ENCODE peak calls at places on chromosomes 6 and 20, in ten cellular contexts. A, L, Z, C, S, Q, H, E, F and I are unnamed samples.

GRCh38 chr6:14211596-14211961 is 94.0 kb downstream of the CD83 start:
- DNase-seq in A (peak; percentile 89), L (no peak), Z (peak; percentile 59), C (no peak), S (peak; percentile 90), Q (peak; percentile 62), H (no peak), E (peak; percentile 25), F (peak; percentile 65), I (peak; percentile 8)

GRCh38 chr20:43914697-43915208 is at the start of gene TOX2:
- DNase-seq in A (no peak), L (peak; percentile 14), Z (peak; percentile 40), C (peak; percentile 21), S (no peak), Q (peak; percentile 55), H (no peak), E (peak; percentile 60), F (peak; percentile 65), I (peak; percentile 61)

GRCh38 chr6:85493389-85493788 is 43.5 kb downstream of the NT5E start:
- DNase-seq in A (no peak), L (no peak), Z (no peak), C (no peak), S (no peak), Q (no peak), H (no peak), E (no peak), F (no peak), I (no peak)

GRCh38 chr6:75205776-75206334 is at the start of gene COL12A1:
- DNase-seq in A (peak; percentile 98), L (no peak), Z (peak; percentile 90), C (peak; percentile 72), S (peak; percentile 80), Q (peak; percentile 98), H (no peak), E (no peak), F (peak; percentile 96), I (no peak)

GRCh38 chr20:8721098-8721497 is 347.8 kb upstream of the PLCB4 start:
- DNase-seq in A (no peak), L (no peak), Z (no peak), C (peak; percentile 64), S (peak; percentile 84), Q (peak; percentile 62), H (peak; percentile 7), E (no peak), F (no peak), I (no peak)

GRCh38 chr6:34792605-34793500 is 970 bp downstream of the BLTP3A start:
- DNase-seq in A (no peak), L (no peak), Z (peak; percentile 65), C (peak; percentile 23), S (peak; percentile 76), Q (peak; percentile 80), H (no peak), E (peak; percentile 6), F (peak; percentile 54), I (no peak)

GRCh38 chr6:37141291-37142046 is 28.5 kb upstream of the PIM1 start:
- DNase-seq in A (no peak), L (no peak), Z (no peak), C (no peak), S (no peak), Q (peak; percentile 80), H (no peak), E (no peak), F (no peak), I (no peak)

GRCh38 chr6:33249732-33250625 is 21.7 kb downstream of the VPS52 start:
- DNase-seq in A (no peak), L (no peak), Z (no peak), C (no peak), S (peak; percentile 72), Q (peak; percentile 80), H (no peak), E (no peak), F (peak; percentile 53), I (no peak)

GRCh38 chr20:57883761-57884160 is 173.9 kb upstream of the PMEPA1 start:
- DNase-seq in A (no peak), L (no peak), Z (peak; percentile 17), C (no peak), S (peak; percentile 15), Q (no peak), H (no peak), E (no peak), F (no peak), I (no peak)
- H3K9me3 ChIP-seq in A (no peaks in the 10 kb centered on the region), L (no peaks in the 10 kb centered on the region), Z (no peaks in the 10 kb centered on the region), C (peaks cover 4% of the 10 kb centered on the region), S (no peaks in the 10 kb centered on the region), Q (no peaks in the 10 kb centered on the region), H (no peaks in the 10 kb centered on the region), E (no peaks in the 10 kb centered on the region), F (no peaks in the 10 kb centered on the region), I (no peaks in the 10 kb centered on the region)

GRCh38 chr6:157779705-157780604 is 43.1 kb upstream of the SNX9 start:
- DNase-seq in A (no peak), L (no peak), Z (no peak), C (peak; percentile 21), S (no peak), Q (peak; percentile 86), H (no peak), E (no peak), F (no peak), I (no peak)

GRCh38 chr6:157777344-157777743 is 45.7 kb upstream of the SNX9 start:
- DNase-seq in A (no peak), L (no peak), Z (no peak), C (no peak), S (no peak), Q (no peak), H (no peak), E (no peak), F (no peak), I (no peak)

GRCh38 chr6:157775376-157775775 is 47.7 kb upstream of the SNX9 start:
- DNase-seq in A (no peak), L (no peak), Z (no peak), C (no peak), S (no peak), Q (no peak), H (no peak), E (no peak), F (no peak), I (no peak)

GRCh38 chr6:157774153-157775135 is 48.6 kb upstream of the SNX9 start:
- DNase-seq in A (no peak), L (no peak), Z (no peak), C (peak; percentile 64), S (no peak), Q (no peak), H (no peak), E (no peak), F (no peak), I (no peak)

GRCh38 chr6:157778719-157779118 is 44.3 kb upstream of the SNX9 start:
- DNase-seq in A (no peak), L (no peak), Z (no peak), C (no peak), S (no peak), Q (no peak), H (no peak), E (no peak), F (no peak), I (no peak)
- H3K9me3 ChIP-seq in A (no peaks in the 10 kb centered on the region), L (peaks cover 5% of the 10 kb centered on the region), Z (no peaks in the 10 kb centered on the region), C (no peaks in the 10 kb centered on the region), S (no peaks in the 10 kb centered on the region), Q (no peaks in the 10 kb centered on the region), H (no peaks in the 10 kb centered on the region), E (no peaks in the 10 kb centered on the region), F (no peaks in the 10 kb centered on the region), I (no peaks in the 10 kb centered on the region)

GRCh38 chr6:170046786-170047626 is 243.9 kb downstream of the DLL1 start:
- DNase-seq in A (no peak), L (no peak), Z (peak; percentile 24), C (no peak), S (no peak), Q (no peak), H (no peak), E (no peak), F (peak; percentile 63), I (no peak)

GRCh38 chr6:170043881-170044790 is 246.7 kb downstream of the DLL1 start:
- DNase-seq in A (no peak), L (no peak), Z (no peak), C (no peak), S (no peak), Q (no peak), H (no peak), E (no peak), F (peak; percentile 26), I (no peak)

GRCh38 chr6:170044836-170045562 is 245.9 kb downstream of the DLL1 start:
- DNase-seq in A (no peak), L (no peak), Z (no peak), C (no peak), S (no peak), Q (no peak), H (no peak), E (no peak), F (peak; percentile 30), I (no peak)

GRCh38 chr6:170045981-170046667 is 244.8 kb downstream of the DLL1 start:
- DNase-seq in A (no peak), L (no peak), Z (peak; percentile 13), C (no peak), S (no peak), Q (no peak), H (no peak), E (no peak), F (peak; percentile 41), I (no peak)

DNA sequence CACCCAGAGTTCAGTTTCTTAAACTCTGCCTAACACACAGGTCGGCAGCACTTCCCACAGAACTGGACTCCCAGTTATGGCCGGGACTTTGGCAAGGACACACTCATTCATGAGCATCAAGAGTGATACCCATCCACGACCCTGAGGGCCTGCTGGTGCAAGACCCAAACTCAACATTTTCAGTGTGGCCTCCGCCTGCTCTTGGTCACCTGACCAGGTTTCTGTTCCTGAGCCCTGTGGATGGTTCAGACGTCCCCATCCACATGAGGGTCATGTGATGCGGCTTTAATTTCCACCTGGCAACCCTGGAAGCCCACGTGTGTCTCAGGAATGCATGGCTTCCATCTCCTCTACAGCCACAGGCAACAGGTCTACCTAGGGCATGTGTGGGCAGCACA is 245.3 kb downstream of the DLL1 start:
- DNase-seq in A (no peak), L (no peak), Z (no peak), C (no peak), S (no peak), Q (no peak), H (no peak), E (no peak), F (no peak), I (no peak)
- H3K9me3 ChIP-seq in A (no peaks in the 10 kb centered on the region), L (no peaks in the 10 kb centered on the region), Z (no peaks in the 10 kb centered on the region), C (no peaks in the 10 kb centered on the region), S (no peaks in the 10 kb centered on the region), Q (no peaks in the 10 kb centered on the region), H (no peaks in the 10 kb centered on the region), E (no peaks in the 10 kb centered on the region), F (no peaks in the 10 kb centered on the region), I (no peaks in the 10 kb centered on the region)

DNA sequence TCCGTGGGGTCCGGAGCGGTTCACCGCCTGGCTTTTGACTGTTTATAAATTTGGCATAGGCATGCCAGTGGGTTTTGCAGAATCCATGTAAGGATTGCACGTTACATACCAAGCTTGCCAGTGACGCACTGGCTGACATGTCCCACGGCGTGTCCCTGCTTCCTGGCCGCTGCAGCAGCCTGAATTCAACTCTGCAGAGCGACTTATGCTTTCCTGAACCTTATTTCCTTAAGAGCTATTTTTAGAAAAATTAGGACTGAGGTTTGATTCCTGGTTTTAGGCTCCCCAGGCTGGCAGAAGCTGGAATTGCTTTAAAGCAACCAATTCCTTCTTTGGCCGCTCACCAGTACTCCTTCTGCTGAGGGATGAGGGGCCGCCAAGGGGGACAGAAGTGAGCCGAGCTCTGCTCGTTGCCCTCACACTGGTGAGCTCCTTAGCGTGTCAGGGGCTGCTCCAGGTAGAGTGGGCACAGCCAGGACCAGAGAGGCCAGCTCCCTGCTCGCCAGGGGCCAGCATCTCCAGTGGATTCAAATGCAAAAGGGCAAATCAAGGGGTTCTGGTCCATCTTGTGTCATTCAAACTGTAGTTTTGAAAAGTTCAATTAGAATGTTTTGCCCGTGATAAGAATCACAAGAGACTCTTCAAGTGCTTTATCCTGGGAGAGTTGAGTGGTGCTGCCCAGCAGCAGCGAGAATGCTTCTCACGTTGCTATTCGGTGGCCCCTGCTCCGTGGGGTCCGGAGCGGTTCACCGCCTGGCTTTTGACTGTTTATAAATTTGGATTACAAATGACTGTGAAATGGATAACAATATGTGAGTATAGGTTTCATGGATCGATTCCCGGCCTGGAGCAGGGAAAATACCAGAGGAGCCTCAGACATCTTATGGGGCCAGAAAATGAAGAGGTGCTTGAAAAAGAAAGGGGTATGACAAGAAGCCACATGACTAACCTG is 17.5 kb upstream of the IRF4 start:
- DNase-seq in A (no peak), L (no peak), Z (no peak), C (no peak), S (no peak), Q (no peak), H (no peak), E (no peak), F (peak; percentile 38), I (no peak)
- H3K9me3 ChIP-seq in A (no peaks in the 10 kb centered on the region), L (no peaks in the 10 kb centered on the region), Z (no peaks in the 10 kb centered on the region), C (no peaks in the 10 kb centered on the region), S (no peaks in the 10 kb centered on the region), Q (no peaks in the 10 kb centered on the region), H (no peaks in the 10 kb centered on the region), E (no peaks in the 10 kb centered on the region), F (no peaks in the 10 kb centered on the region), I (no peaks in the 10 kb centered on the region)